ENCODE peak calls at places on chromosomes 11 and 22, in seven cellular contexts. I is mesendoderm, P is H9, B is neuronal stem cell, C is trophoblast cell, D is H1, J is mesenchymal stem cell. K is an unnamed sample.

GRCh38 chr11:118086913-118087768 is at the start of gene SMIM35:
- DNase-seq in J (no peak), D (no peak), C (no peak), B (no peak), P (no peak), I (no peak), K (no peak)

GRCh38 chr11:75779960-75780359 is 11.4 kb downstream of the DGAT2 start:
- DNase-seq in I (no peak), J (no peak), B (no peak), P (no peak), C (no peak), D (no peak), K (no peak)

GRCh38 chr22:49824185-49824925 is 3.3 kb downstream of the BRD1 start:
- DNase-seq in I (no peak), D (no peak), P (no peak), C (no peak), B (no peak), J (peak; percentile 8), K (no peak)

GRCh38 chr11:69499216-69499945 is 17.9 kb downstream of the LINC01488 start:
- DNase-seq in J (peak; percentile 20), D (no peak), C (no peak), P (no peak), I (no peak), B (no peak), K (no peak)

GRCh38 chr22:20550851-20551744 is 43.7 kb downstream of the MED15 start:
- DNase-seq in C (no peak), I (no peak), J (peak; percentile 80), D (no peak), B (no peak), P (peak; percentile 72), K (peak; percentile 78)

GRCh38 chr11:111762981-111763643 is 3.1 kb downstream of the PPP2R1B start:
- DNase-seq in C (no peak), J (no peak), I (no peak), B (peak; percentile 55), P (no peak), D (no peak), K (peak; percentile 20)

GRCh38 chr22:50115693-50116092 is 25.9 kb downstream of the MOV10L1 start:
- DNase-seq in P (no peak), C (no peak), J (no peak), D (no peak), I (no peak), B (no peak), K (peak; percentile 35)

GRCh38 chr11:12408156-12408770 is 30.9 kb downstream of the PARVA start:
- DNase-seq in D (no peak), P (no peak), C (no peak), I (no peak), J (no peak), B (no peak), K (no peak)

GRCh38 chr11:9821008-9821752 is 157.3 kb downstream of the SWAP70 start:
- DNase-seq in B (no peak), P (no peak), J (no peak), I (peak; percentile 79), D (no peak), C (no peak), K (no peak)

GRCh38 chr11:122375687-122376399 is 259.8 kb upstream of the BLID start:
- DNase-seq in P (no peak), I (no peak), C (peak; percentile 33), B (no peak), D (no peak), J (no peak), K (peak; percentile 75)

GRCh38 chr22:24810043-24810749 is 4.2 kb downstream of the SGSM1 start:
- DNase-seq in C (no peak), D (no peak), B (peak; percentile 66), J (no peak), P (no peak), I (peak; percentile 71), K (no peak)

GRCh38 chr22:26610072-26610958 is 7.5 kb downstream of the CRYBB1 start:
- DNase-seq in J (peak; percentile 46), C (no peak), D (no peak), I (no peak), P (no peak), B (no peak), K (peak; percentile 96)

GRCh38 chr22:36081023-36081431 is 52.4 kb upstream of the RBFOX2 start:
- DNase-seq in I (no peak), J (peak; percentile 98), B (no peak), D (no peak), P (no peak), C (peak; percentile 71), K (peak; percentile 98)

GRCh38 chr11:68960299-68961071 is 20.3 kb downstream of the MRGPRD start:
- DNase-seq in I (no peak), B (no peak), J (no peak), C (no peak), P (no peak), D (no peak), K (no peak)

GRCh38 chr11:2777871-2778629 is 78.3 kb upstream of the KCNQ1OT1 start:
- DNase-seq in C (no peak), P (peak; percentile 31), B (no peak), I (no peak), D (no peak), J (no peak), K (no peak)

GRCh38 chr11:2951235-2952110 is 22.3 kb upstream of the PHLDA2 start:
- DNase-seq in B (no peak), J (peak; percentile 93), I (no peak), D (no peak), C (no peak), P (no peak), K (peak; percentile 69)

GRCh38 chr11:123694551-123694950 is 40.1 kb upstream of the SCN3B start:
- DNase-seq in I (no peak), B (no peak), D (no peak), C (no peak), P (no peak), J (no peak), K (no peak)

GRCh38 chr11:17979770-17980371 is 33.0 kb downstream of the SERGEF start:
- DNase-seq in I (peak; percentile 56), D (no peak), J (peak; percentile 24), B (peak; percentile 44), C (peak; percentile 66), P (peak; percentile 64), K (peak; percentile 5)

GRCh38 chr11:133064152-133064877 is 468.0 kb downstream of the OPCML start:
- DNase-seq in P (peak; percentile 88), J (peak; percentile 62), B (peak; percentile 68), C (no peak), D (peak; percentile 67), I (peak; percentile 96), K (peak; percentile 48)

GRCh38 chr22:33921576-33922181 is 1.4 kb upstream of the LARGE1 start:
- DNase-seq in B (peak; percentile 86), C (peak; percentile 9), J (peak; percentile 83), D (no peak), P (peak; percentile 88), I (peak; percentile 82), K (peak; percentile 60)

GRCh38 chr11:47004595-47005033 is 68.1 kb downstream of the CSTPP1 start:
- DNase-seq in P (no peak), I (no peak), B (no peak), C (peak; percentile 25), D (no peak), J (peak; percentile 98), K (peak; percentile 98)

GRCh38 chr11:71339178-71339881 is 87.0 kb upstream of the SHANK2 start:
- DNase-seq in C (peak; percentile 63), B (no peak), D (no peak), P (no peak), I (no peak), J (no peak), K (no peak)

GRCh38 chr11:78916759-78917158 is 342.1 kb upstream of the NARS2 start:
- DNase-seq in J (no peak), I (no peak), B (no peak), P (no peak), C (peak; percentile 7), D (no peak), K (peak; percentile 6)

GRCh38 chr22:46209262-46209661 is 40.8 kb downstream of the CDPF1 start:
- DNase-seq in C (no peak), B (no peak), I (no peak), P (no peak), J (no peak), D (no peak), K (no peak)

GRCh38 chr11:121467965-121468364 is 15.2 kb upstream of the SORL1-AS1 start:
- DNase-seq in I (no peak), C (no peak), D (no peak), B (no peak), P (no peak), J (no peak), K (no peak)

GRCh38 chr11:134331565-134332188 is at the start of gene GLB1L2:
- DNase-seq in P (peak; percentile 92), I (peak; percentile 79), B (peak; percentile 75), C (peak; percentile 73), D (no peak), J (peak; percentile 1), K (no peak)

GRCh38 chr22:37276771-37277170 is 5.5 kb upstream of the CYTH4 start:
- DNase-seq in I (no peak), D (no peak), P (no peak), B (no peak), J (no peak), C (no peak), K (peak; percentile 15)

GRCh38 chr11:128919192-128919591 is 23.5 kb downstream of the TP53AIP1 start:
- DNase-seq in I (no peak), B (no peak), D (no peak), P (no peak), C (peak; percentile 15), J (no peak), K (no peak)
- H3K23ac ChIP-seq in I (no peak overlapping the region), B (no peak overlapping the region), D (no peak overlapping the region), P (no peak overlapping the region), C (no peak overlapping the region), J (no peak overlapping the region), K (no peak overlapping the region)

GRCh38 chr22:19367763-19368367 is 63.7 kb downstream of the HIRA start:
- DNase-seq in I (no peak), C (no peak), P (no peak), D (no peak), B (no peak), J (no peak), K (no peak)
- H3K23ac ChIP-seq in I (no peak overlapping the region), C (no peak overlapping the region), P (no peak overlapping the region), D (no peak overlapping the region), B (no peak overlapping the region), J (no peak overlapping the region), K (no peak overlapping the region)

DNA sequence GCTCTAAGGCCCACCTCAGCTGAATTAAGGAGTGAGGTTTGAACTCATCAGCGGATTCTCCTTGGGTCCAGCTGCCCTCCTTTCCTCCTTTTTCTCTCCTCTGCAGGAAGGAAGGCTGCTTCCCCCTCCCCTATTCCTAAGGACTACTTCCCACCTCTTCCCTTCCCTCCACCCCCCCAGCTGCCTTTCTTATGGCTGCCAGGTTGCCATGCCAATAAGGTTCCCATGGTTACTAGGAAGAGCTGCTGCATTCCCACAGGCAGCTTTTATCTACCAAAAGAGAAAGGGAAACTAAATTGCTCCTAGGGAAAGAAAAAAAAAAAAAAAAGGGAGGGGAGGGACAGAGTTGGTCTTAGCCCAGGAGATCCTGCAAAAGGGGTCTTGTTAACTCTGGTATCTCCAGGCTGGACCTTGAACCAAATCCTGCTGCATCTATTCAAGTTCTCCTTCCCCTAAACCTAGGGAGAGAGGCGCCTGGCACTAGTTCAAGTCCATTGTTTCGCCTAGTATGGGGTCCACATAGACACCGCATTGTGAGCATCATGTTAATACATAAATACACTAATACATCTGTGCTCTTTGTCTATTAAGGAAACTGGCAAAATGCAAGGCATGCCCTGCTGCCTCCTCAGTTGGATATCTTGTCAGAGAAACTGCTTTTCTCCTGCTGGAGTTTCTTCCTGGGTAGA is 21.2 kb upstream of the FEZ1 start:
- DNase-seq in P (peak; percentile 95), J (peak; percentile 88), D (peak; percentile 76), C (peak; percentile 10), I (peak; percentile 99), B (peak; percentile 94), K (peak; percentile 86)
- H3K23ac ChIP-seq in P (no peak overlapping the region), J (no peak overlapping the region), D (no peak overlapping the region), C (no peak overlapping the region), I (no peak overlapping the region), B (no peak overlapping the region), K (no peak overlapping the region)

GRCh38 chr11:120073196-120073595 is 64.7 kb downstream of the TRIM29 start:
- DNase-seq in B (no peak), C (no peak), P (no peak), J (no peak), D (no peak), I (no peak), K (no peak)
- H3K23ac ChIP-seq in B (no peak overlapping the region), C (no peak overlapping the region), P (no peak overlapping the region), J (no peak overlapping the region), D (no peak overlapping the region), I (no peak overlapping the region), K (no peak overlapping the region)

K was measured in IMR-90.